ENCODE peak calls at places on chromosomes 13 and 19, in nine cellular contexts. D is endothelial cell; E is H7; V is NCI-H345; O is MM.1S; R is stimulated activated effector memory CD8-positive, alpha-beta T cell treated with anti-CD3 and anti-CD28 coated beads, Interleukin-12 subunit alpha, Interleukin-12 subunit beta, amount 100 ng/mL, for 72 hours; W is progenitor cell of endocrine pancreas; H is NCI-H1436; Z is naive thymus-derived CD4-positive, alpha-beta T cell. U is an unnamed sample.

GRCh38 chr13:113857531-113858195 is 6.2 kb downstream of the GAS6 start:
- DNase-seq in W (no peak), O (peak; percentile 73), V (no peak), D (no peak), E (peak; percentile 76), Z (no peak), R (no peak), H (no peak), U (no peak)

GRCh38 chr13:32041429-32041828 is 9.9 kb downstream of the FRY start:
- DNase-seq in Z (no peak), O (no peak), R (no peak), V (no peak), D (no peak), W (no peak), E (no peak), H (no peak), U (no peak)

GRCh38 chr19:54729416-54730188 is 5.4 kb downstream of the KIR3DL3 start:
- DNase-seq in Z (no peak), E (no peak), H (no peak), V (no peak), D (no peak), O (no peak), W (no peak), R (no peak), U (no peak)

GRCh38 chr19:3836887-3837286 is 32.0 kb downstream of the ZFR2 start:
- DNase-seq in D (no peak), Z (no peak), V (no peak), R (no peak), O (no peak), H (no peak), W (no peak), E (no peak), U (no peak)

GRCh38 chr13:95741584-95742563 is 64.9 kb downstream of the DNAJC3 start:
- DNase-seq in H (no peak), R (no peak), V (no peak), D (no peak), Z (no peak), O (peak; percentile 21), E (no peak), W (no peak), U (no peak)

GRCh38 chr19:44476559-44477408 is 23.5 kb downstream of the ZNF180 start:
- DNase-seq in H (peak; percentile 5), Z (no peak), E (no peak), R (no peak), D (no peak), W (no peak), O (no peak), V (no peak), U (no peak)

GRCh38 chr19:12833747-12834417 is 497 bp downstream of the RTBDN start:
- DNase-seq in O (peak; percentile 24), H (peak; percentile 78), Z (no peak), R (no peak), W (peak; percentile 23), E (peak; percentile 95), V (peak; percentile 54), D (no peak), U (no peak)

GRCh38 chr13:48125794-48126228 is 30.9 kb upstream of the MED4 start:
- DNase-seq in H (no peak), V (no peak), R (no peak), E (no peak), W (no peak), Z (no peak), D (no peak), O (no peak), U (no peak)

GRCh38 chr19:4303778-4304508 is 455 bp upstream of the FSD1 start:
- DNase-seq in W (no peak), H (no peak), D (no peak), E (peak; percentile 54), O (no peak), Z (no peak), R (no peak), V (no peak), U (no peak)

GRCh38 chr19:35348909-35349611 is 1.4 kb downstream of the FFAR1 start:
- DNase-seq in Z (no peak), D (no peak), O (no peak), W (no peak), V (peak; percentile 78), R (no peak), H (no peak), E (peak; percentile 70), U (no peak)

GRCh38 chr13:82717249-82717648 is 1165.0 kb downstream of the SLITRK1 start:
- DNase-seq in R (no peak), W (no peak), D (no peak), H (no peak), O (no peak), Z (no peak), E (no peak), V (no peak), U (no peak)

GRCh38 chr13:36885901-36886300 is 34.1 kb downstream of the SMAD9 start:
- DNase-seq in H (no peak), D (no peak), W (no peak), Z (no peak), E (no peak), O (no peak), V (peak; percentile 34), R (no peak), U (no peak)

GRCh38 chr13:27644302-27644701 is 22.6 kb downstream of the POLR1D start:
- DNase-seq in Z (no peak), E (no peak), W (no peak), V (no peak), R (no peak), O (no peak), D (no peak), H (no peak), U (no peak)

GRCh38 chr13:45269204-45269603 is 68.4 kb upstream of the KCTD4 start:
- DNase-seq in E (peak; percentile 46), R (no peak), V (no peak), D (no peak), W (no peak), H (no peak), O (no peak), Z (no peak), U (no peak)

GRCh38 chr19:40130013-40130412 is 39.3 kb upstream of the ZNF780A start:
- DNase-seq in D (no peak), Z (no peak), V (no peak), W (no peak), E (no peak), H (no peak), O (no peak), R (no peak), U (no peak)

GRCh38 chr13:110869231-110869804 is 45.6 kb downstream of the ANKRD10 start:
- DNase-seq in R (no peak), O (no peak), V (no peak), D (no peak), W (no peak), H (no peak), Z (no peak), E (no peak), U (no peak)

GRCh38 chr19:8530061-8530679 is 16.2 kb upstream of the ZNF414 start:
- DNase-seq in D (no peak), V (no peak), E (peak; percentile 51), W (no peak), R (no peak), H (no peak), Z (no peak), O (no peak), U (no peak)

GRCh38 chr13:113649212-113649611 is 8.8 kb downstream of the ATP4B start:
- DNase-seq in E (peak; percentile 67), R (no peak), V (peak; percentile 39), D (no peak), O (no peak), Z (no peak), W (no peak), H (no peak), U (no peak)

GRCh38 chr19:8494158-8494557 is 8.3 kb downstream of the PRAM1 start:
- DNase-seq in V (no peak), R (no peak), H (no peak), W (no peak), D (no peak), E (peak; percentile 70), Z (no peak), O (no peak), U (no peak)

GRCh38 chr13:78194904-78195639 is 276.4 kb upstream of the EDNRB start:
- DNase-seq in H (no peak), R (no peak), O (no peak), V (no peak), Z (no peak), D (no peak), E (no peak), W (no peak), U (no peak)

GRCh38 chr13:57631607-57632275 is at the start of gene PCDH17:
- DNase-seq in O (peak; percentile 9), E (peak; percentile 66), R (no peak), V (no peak), D (peak; percentile 32), Z (no peak), H (peak; percentile 45), W (peak; percentile 14), U (no peak)

GRCh38 chr13:84654654-84655244 is 772.5 kb upstream of the SLITRK1 start:
- DNase-seq in D (no peak), H (no peak), Z (no peak), V (no peak), E (peak; percentile 2), O (no peak), R (no peak), W (no peak), U (no peak)

GRCh38 chr13:113062691-113063090 is 42.9 kb upstream of the F7 start:
- DNase-seq in O (no peak), V (no peak), W (no peak), R (no peak), Z (no peak), E (no peak), H (no peak), D (no peak), U (no peak)

GRCh38 chr13:30569901-30570576 is 47.7 kb upstream of the USPL1 start:
- DNase-seq in D (no peak), O (no peak), W (no peak), R (no peak), V (no peak), E (no peak), Z (no peak), H (no peak), U (peak; percentile 2)

GRCh38 chr19:3358392-3358918 is 7.9 kb upstream of the NFIC start:
- DNase-seq in H (no peak), W (no peak), O (no peak), R (no peak), D (no peak), V (no peak), Z (no peak), E (peak; percentile 79), U (no peak)

GRCh38 chr13:43698009-43698408 is 88.8 kb downstream of the ENOX1 start:
- DNase-seq in O (no peak), D (no peak), Z (no peak), V (no peak), R (no peak), W (no peak), H (no peak), E (no peak), U (no peak)

U was measured in GOT3.